ENCODE peak calls at places on chromosomes 16 and 17, in seven cellular contexts. One of them, this sample, is unnamed.

GRCh38 chr16:55912022-55912421 is 36.8 kb upstream of the CES5A start:
- DNase-seq in stromal cell of bone marrow: no peak
- DNase-seq in ascending aorta: no peak
- DNase-seq in activated naive CD8-positive, alpha-beta T cell treated with anti-CD3 and anti-CD28 coated beads, Interleukin-2, amount 10 ng/mL, durations not matched to agents 7 days and 5 days: no peak
- DNase-seq in EL: no peak
- DNase-seq in NCI-H69: peak; percentile 1
- DNase-seq in cardiac fibroblast: no peak
- DNase-seq in this sample: no peak

GRCh38 chr16:87895641-87896141 is 26.4 kb upstream of the SLC7A5 start:
- DNase-seq in stromal cell of bone marrow: peak; percentile 83
- DNase-seq in ascending aorta: no peak
- DNase-seq in activated naive CD8-positive, alpha-beta T cell treated with anti-CD3 and anti-CD28 coated beads, Interleukin-2, amount 10 ng/mL, durations not matched to agents 7 days and 5 days: peak; percentile 77
- DNase-seq in EL: peak; percentile 64
- DNase-seq in NCI-H69: no peak
- DNase-seq in cardiac fibroblast: no peak
- DNase-seq in this sample: no peak

GRCh38 chr16:2964416-2965223 is 545 bp downstream of the KREMEN2 start:
- DNase-seq in stromal cell of bone marrow: no peak
- DNase-seq in ascending aorta: no peak
- DNase-seq in activated naive CD8-positive, alpha-beta T cell treated with anti-CD3 and anti-CD28 coated beads, Interleukin-2, amount 10 ng/mL, durations not matched to agents 7 days and 5 days: peak; percentile 78
- DNase-seq in EL: peak; percentile 42
- DNase-seq in NCI-H69: peak; percentile 94
- DNase-seq in cardiac fibroblast: no peak
- DNase-seq in this sample: no peak

GRCh38 chr17:68260051-68260762 is 12.4 kb downstream of the AMZ2 start:
- DNase-seq in stromal cell of bone marrow: no peak
- DNase-seq in ascending aorta: no peak
- DNase-seq in activated naive CD8-positive, alpha-beta T cell treated with anti-CD3 and anti-CD28 coated beads, Interleukin-2, amount 10 ng/mL, durations not matched to agents 7 days and 5 days: no peak
- DNase-seq in EL: no peak
- DNase-seq in NCI-H69: no peak
- DNase-seq in cardiac fibroblast: no peak
- DNase-seq in this sample: no peak

GRCh38 chr17:82053556-82054263 is 2.0 kb downstream of the GPS1 start:
- DNase-seq in stromal cell of bone marrow: no peak
- DNase-seq in ascending aorta: no peak
- DNase-seq in activated naive CD8-positive, alpha-beta T cell treated with anti-CD3 and anti-CD28 coated beads, Interleukin-2, amount 10 ng/mL, durations not matched to agents 7 days and 5 days: no peak
- DNase-seq in EL: no peak
- DNase-seq in NCI-H69: no peak
- DNase-seq in cardiac fibroblast: no peak
- DNase-seq in this sample: no peak

GRCh38 chr17:76445697-76446448 is 7.1 kb downstream of the UBE2O start:
- DNase-seq in stromal cell of bone marrow: no peak
- DNase-seq in ascending aorta: no peak
- DNase-seq in activated naive CD8-positive, alpha-beta T cell treated with anti-CD3 and anti-CD28 coated beads, Interleukin-2, amount 10 ng/mL, durations not matched to agents 7 days and 5 days: no peak
- DNase-seq in EL: no peak
- DNase-seq in NCI-H69: no peak
- DNase-seq in cardiac fibroblast: no peak
- DNase-seq in this sample: no peak

GRCh38 chr17:50326831-50327364 is 19.0 kb upstream of the XYLT2 start:
- DNase-seq in stromal cell of bone marrow: no peak
- DNase-seq in ascending aorta: no peak
- DNase-seq in activated naive CD8-positive, alpha-beta T cell treated with anti-CD3 and anti-CD28 coated beads, Interleukin-2, amount 10 ng/mL, durations not matched to agents 7 days and 5 days: no peak
- DNase-seq in EL: no peak
- DNase-seq in NCI-H69: no peak
- DNase-seq in cardiac fibroblast: no peak
- DNase-seq in this sample: no peak

GRCh38 chr16:951660-952301 is 19.0 kb downstream of the LMF1 start:
- DNase-seq in stromal cell of bone marrow: no peak
- DNase-seq in ascending aorta: no peak
- DNase-seq in activated naive CD8-positive, alpha-beta T cell treated with anti-CD3 and anti-CD28 coated beads, Interleukin-2, amount 10 ng/mL, durations not matched to agents 7 days and 5 days: no peak
- DNase-seq in EL: peak; percentile 27
- DNase-seq in NCI-H69: no peak
- DNase-seq in cardiac fibroblast: no peak
- DNase-seq in this sample: no peak

GRCh38 chr16:5668553-5668952 is 571.0 kb upstream of the EEF2KMT start:
- DNase-seq in stromal cell of bone marrow: no peak
- DNase-seq in ascending aorta: no peak
- DNase-seq in activated naive CD8-positive, alpha-beta T cell treated with anti-CD3 and anti-CD28 coated beads, Interleukin-2, amount 10 ng/mL, durations not matched to agents 7 days and 5 days: no peak
- DNase-seq in EL: no peak
- DNase-seq in NCI-H69: no peak
- DNase-seq in cardiac fibroblast: no peak
- DNase-seq in this sample: no peak

GRCh38 chr17:55258578-55259135 is 6.1 kb upstream of the HLF start:
- DNase-seq in stromal cell of bone marrow: no peak
- DNase-seq in ascending aorta: no peak
- DNase-seq in activated naive CD8-positive, alpha-beta T cell treated with anti-CD3 and anti-CD28 coated beads, Interleukin-2, amount 10 ng/mL, durations not matched to agents 7 days and 5 days: no peak
- DNase-seq in EL: no peak
- DNase-seq in NCI-H69: no peak
- DNase-seq in cardiac fibroblast: no peak
- DNase-seq in this sample: no peak

GRCh38 chr17:81207610-81208581 is 14.9 kb downstream of the CEP131 start:
- DNase-seq in stromal cell of bone marrow: no peak
- DNase-seq in ascending aorta: no peak
- DNase-seq in activated naive CD8-positive, alpha-beta T cell treated with anti-CD3 and anti-CD28 coated beads, Interleukin-2, amount 10 ng/mL, durations not matched to agents 7 days and 5 days: no peak
- DNase-seq in EL: no peak
- DNase-seq in NCI-H69: peak; percentile 64
- DNase-seq in cardiac fibroblast: no peak
- DNase-seq in this sample: no peak

GRCh38 chr17:6429266-6429665 is 5.7 kb downstream of the AIPL1 start:
- DNase-seq in stromal cell of bone marrow: no peak
- DNase-seq in ascending aorta: no peak
- DNase-seq in activated naive CD8-positive, alpha-beta T cell treated with anti-CD3 and anti-CD28 coated beads, Interleukin-2, amount 10 ng/mL, durations not matched to agents 7 days and 5 days: no peak
- DNase-seq in EL: no peak
- DNase-seq in NCI-H69: no peak
- DNase-seq in cardiac fibroblast: no peak
- DNase-seq in this sample: no peak

GRCh38 chr16:29892458-29892813 is 6.9 kb downstream of the SEZ6L2 start:
- DNase-seq in stromal cell of bone marrow: no peak
- DNase-seq in ascending aorta: no peak
- DNase-seq in activated naive CD8-positive, alpha-beta T cell treated with anti-CD3 and anti-CD28 coated beads, Interleukin-2, amount 10 ng/mL, durations not matched to agents 7 days and 5 days: no peak
- DNase-seq in EL: no peak
- DNase-seq in NCI-H69: no peak
- DNase-seq in cardiac fibroblast: no peak
- DNase-seq in this sample: no peak

GRCh38 chr16:89349947-89350633 is 132.6 kb downstream of the ZNF778 start:
- DNase-seq in stromal cell of bone marrow: no peak
- DNase-seq in ascending aorta: no peak
- DNase-seq in activated naive CD8-positive, alpha-beta T cell treated with anti-CD3 and anti-CD28 coated beads, Interleukin-2, amount 10 ng/mL, durations not matched to agents 7 days and 5 days: no peak
- DNase-seq in EL: no peak
- DNase-seq in NCI-H69: no peak
- DNase-seq in cardiac fibroblast: no peak
- DNase-seq in this sample: no peak

GRCh38 chr16:56226187-56226586 is 34.9 kb downstream of the GNAO1 start:
- DNase-seq in stromal cell of bone marrow: no peak
- DNase-seq in ascending aorta: no peak
- DNase-seq in activated naive CD8-positive, alpha-beta T cell treated with anti-CD3 and anti-CD28 coated beads, Interleukin-2, amount 10 ng/mL, durations not matched to agents 7 days and 5 days: no peak
- DNase-seq in EL: no peak
- DNase-seq in NCI-H69: peak; percentile 28
- DNase-seq in cardiac fibroblast: no peak
- DNase-seq in this sample: no peak

GRCh38 chr17:44557653-44558285 is 485 bp downstream of the FZD2 start:
- DNase-seq in stromal cell of bone marrow: no peak
- DNase-seq in ascending aorta: peak; percentile 67
- DNase-seq in activated naive CD8-positive, alpha-beta T cell treated with anti-CD3 and anti-CD28 coated beads, Interleukin-2, amount 10 ng/mL, durations not matched to agents 7 days and 5 days: peak; percentile 60
- DNase-seq in EL: peak; percentile 66
- DNase-seq in NCI-H69: peak; percentile 77
- DNase-seq in cardiac fibroblast: peak; percentile 58
- DNase-seq in this sample: no peak

GRCh38 chr16:10809706-10810105 is 8.9 kb downstream of the TVP23A start:
- DNase-seq in stromal cell of bone marrow: no peak
- DNase-seq in ascending aorta: no peak
- DNase-seq in activated naive CD8-positive, alpha-beta T cell treated with anti-CD3 and anti-CD28 coated beads, Interleukin-2, amount 10 ng/mL, durations not matched to agents 7 days and 5 days: no peak
- DNase-seq in EL: no peak
- DNase-seq in NCI-H69: no peak
- DNase-seq in cardiac fibroblast: no peak
- DNase-seq in this sample: no peak